ENCODE peak calls at places on chromosomes 11 and 22, in five cellular contexts. Y, E, B, L and O are unnamed samples.

GRCh38 chr11:47915407-47916137 is 64.8 kb upstream of the PTPRJ start:
- DNase-seq in L (no peak), E (peak; percentile 39), Y (peak; percentile 43), B (no peak), O (no peak)

GRCh38 chr11:122141757-122142156 is 25.7 kb upstream of the BLID start:
- DNase-seq in L (no peak), E (no peak), B (no peak), Y (no peak), O (no peak)

GRCh38 chr11:62575156-62575555 is 1.5 kb upstream of the EEF1G start:
- DNase-seq in L (no peak), E (no peak), Y (no peak), B (peak; percentile 74), O (peak; percentile 77)

GRCh38 chr11:22510741-22511140 is 114.9 kb downstream of the FANCF start:
- DNase-seq in B (no peak), Y (no peak), E (no peak), L (no peak), O (no peak)

GRCh38 chr11:61654397-61654829 is 25.8 kb upstream of the DAGLA start:
- DNase-seq in Y (no peak), L (peak; percentile 63), E (peak; percentile 48), B (peak; percentile 82), O (no peak)

GRCh38 chr11:68903288-68903630 is 373 bp downstream of the MRPL21 start:
- DNase-seq in L (no peak), E (no peak), B (no peak), Y (no peak), O (no peak)

GRCh38 chr11:27541790-27542189 is 35.2 kb upstream of the LIN7C start:
- DNase-seq in E (no peak), Y (no peak), L (no peak), B (no peak), O (no peak)

GRCh38 chr11:10109836-10110235 is 184.2 kb downstream of the SBF2 start:
- DNase-seq in B (no peak), L (no peak), Y (no peak), E (no peak), O (no peak)

GRCh38 chr11:70739811-70740474 is 341.6 kb downstream of the CTTN start:
- DNase-seq in E (no peak), B (no peak), Y (no peak), L (peak; percentile 21), O (peak; percentile 74)

GRCh38 chr11:110979696-110980095 is 265.8 kb upstream of the POU2AF2 start:
- DNase-seq in L (no peak), Y (no peak), E (no peak), B (no peak), O (peak; percentile 55)

GRCh38 chr22:19959043-19959586 is 17.5 kb upstream of the TXNRD2 start:
- DNase-seq in E (peak; percentile 79), L (peak; percentile 80), Y (peak; percentile 79), B (peak; percentile 96), O (peak; percentile 86)

GRCh38 chr11:102564110-102564509 is 33.6 kb upstream of the MMP7 start:
- DNase-seq in B (no peak), E (no peak), L (no peak), Y (peak; percentile 59), O (peak; percentile 81)

GRCh38 chr11:70608568-70609314 is 210.4 kb downstream of the CTTN start:
- DNase-seq in B (peak; percentile 47), Y (no peak), L (peak; percentile 41), E (no peak), O (peak; percentile 92)

GRCh38 chr11:95490625-95491024 is 259.6 kb upstream of the SESN3 start:
- DNase-seq in E (no peak), B (no peak), L (no peak), Y (no peak), O (no peak)

GRCh38 chr11:107856981-107857517 is 1.5 kb downstream of the SLC35F2 start:
- DNase-seq in Y (no peak), L (no peak), E (no peak), B (no peak), O (no peak)

GRCh38 chr11:68212421-68213134 is 518 bp downstream of the KMT5B start:
- DNase-seq in B (peak; percentile 87), L (peak; percentile 81), Y (peak; percentile 63), E (peak; percentile 76), O (peak; percentile 99)

GRCh38 chr11:132106336-132106982 is 736.0 kb downstream of the NTM start:
- DNase-seq in L (no peak), Y (no peak), E (no peak), B (no peak), O (no peak)

GRCh38 chr11:61949169-61950034 is 749 bp upstream of the BEST1 start:
- DNase-seq in Y (peak; percentile 76), E (peak; percentile 77), B (peak; percentile 88), L (peak; percentile 77), O (peak; percentile 98)

GRCh38 chr11:120658071-120658423 is 146.5 kb downstream of the GRIK4 start:
- DNase-seq in Y (no peak), L (no peak), E (no peak), B (no peak), O (no peak)

GRCh38 chr11:32960553-32961164 is 55.0 kb upstream of the DEPDC7 start:
- DNase-seq in Y (peak; percentile 60), B (no peak), L (no peak), E (no peak), O (no peak)

GRCh38 chr11:74671520-74672196 is 59.6 kb downstream of the CHRDL2 start:
- DNase-seq in Y (no peak), E (peak; percentile 19), L (no peak), B (no peak), O (peak; percentile 92)

GRCh38 chr11:111635706-111636045 is 33.4 kb downstream of the SIK2 start:
- DNase-seq in E (no peak), L (no peak), Y (no peak), B (no peak), O (no peak)

GRCh38 chr11:68505596-68505995 is 45.0 kb downstream of the PPP6R3 start:
- DNase-seq in Y (no peak), L (no peak), B (no peak), E (no peak), O (peak; percentile 72)

GRCh38 chr11:128496684-128497056 is 90.7 kb downstream of the ETS1 start:
- DNase-seq in B (no peak), Y (no peak), L (no peak), E (no peak), O (no peak)

GRCh38 chr11:120807414-120808150 is 216.3 kb upstream of the TBCEL start:
- DNase-seq in L (no peak), Y (peak; percentile 61), E (no peak), B (peak; percentile 85), O (peak; percentile 95)

GRCh38 chr11:122209619-122210377 is 93.8 kb upstream of the BLID start:
- DNase-seq in B (no peak), E (peak; percentile 59), Y (peak; percentile 87), L (no peak), O (no peak)

GRCh38 chr11:14213006-14213405 is 146.0 kb downstream of the RRAS2 start:
- DNase-seq in L (no peak), Y (no peak), E (no peak), B (no peak), O (no peak)

GRCh38 chr11:111366560-111367410 is 12.3 kb downstream of the POU2AF1 start:
- DNase-seq in B (no peak), L (no peak), E (no peak), Y (no peak), O (no peak)

GRCh38 chr11:1111545-1112212 is 37.0 kb downstream of the MUC2 start:
- DNase-seq in B (peak; percentile 52), E (no peak), L (peak; percentile 26), Y (no peak), O (peak; percentile 56)

GRCh38 chr11:61732705-61733104 is 19.7 kb upstream of the MYRF start:
- DNase-seq in L (no peak), B (no peak), Y (no peak), E (no peak), O (peak; percentile 99)

GRCh38 chr22:40749829-40750228 is 69.3 kb downstream of the SLC25A17 start:
- DNase-seq in B (no peak), L (no peak), Y (no peak), E (no peak), O (no peak)

GRCh38 chr11:74159642-74160041 is 11.2 kb downstream of the C2CD3 start:
- DNase-seq in Y (no peak), E (no peak), L (no peak), B (no peak), O (no peak)

GRCh38 chr22:48370508-48371325 is 1457.0 kb downstream of the BRD1 start:
- DNase-seq in E (no peak), L (no peak), Y (no peak), B (no peak), O (peak; percentile 65)
- H3K9me3 ChIP-seq in E (no peaks in the 10 kb centered on the region), L (no peaks in the 10 kb centered on the region), Y (peaks cover 1% of the 10 kb centered on the region), B (no peaks in the 10 kb centered on the region), O (no peaks in the 10 kb centered on the region)

GRCh38 chr11:79019981-79020380 is 420.8 kb downstream of the TENM4 start:
- DNase-seq in E (no peak), B (no peak), L (no peak), Y (no peak), O (no peak)
- H3K27ac ChIP-seq in E (no peak overlapping the region), B (no peak overlapping the region), L (no peak overlapping the region), Y (no peak overlapping the region), O (no peak overlapping the region)

DNA sequence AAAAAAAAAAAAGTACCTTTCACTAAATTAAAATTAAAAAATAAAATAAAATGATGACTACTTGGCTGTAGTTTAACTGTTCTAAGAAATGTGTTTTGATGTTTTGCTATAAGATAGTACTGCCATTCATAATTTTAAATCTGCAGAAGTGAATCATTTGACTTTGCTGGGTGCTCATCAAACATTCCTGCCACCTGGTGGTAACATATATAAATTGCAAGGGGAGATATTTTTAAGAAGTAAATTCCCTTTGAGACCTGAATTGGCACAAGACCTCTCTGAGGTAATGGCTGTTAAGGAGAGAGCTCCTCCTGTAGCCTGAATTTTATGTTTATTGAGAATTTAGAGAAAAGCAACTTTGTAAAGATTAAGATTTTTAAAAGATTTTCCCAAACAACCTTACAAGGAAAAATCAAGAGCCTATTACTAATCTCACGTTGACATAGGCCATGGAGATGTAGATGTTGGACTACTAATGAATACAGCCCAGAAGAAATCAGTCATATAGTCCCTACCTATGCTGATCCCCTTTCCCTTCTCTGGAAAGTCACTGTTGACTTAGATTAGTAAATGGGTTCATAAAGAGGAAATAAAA is 11.9 kb upstream of the NARS2 start:
- DNase-seq in Y (peak; percentile 23), E (no peak), B (no peak), L (no peak), O (peak; percentile 38)
- TF ChIP-seq CTCF in Y (peak; percentile 23), E (peak; percentile 3), B (peak; percentile 24), L (peak; percentile 49), O (peak; percentile 45)

DNA sequence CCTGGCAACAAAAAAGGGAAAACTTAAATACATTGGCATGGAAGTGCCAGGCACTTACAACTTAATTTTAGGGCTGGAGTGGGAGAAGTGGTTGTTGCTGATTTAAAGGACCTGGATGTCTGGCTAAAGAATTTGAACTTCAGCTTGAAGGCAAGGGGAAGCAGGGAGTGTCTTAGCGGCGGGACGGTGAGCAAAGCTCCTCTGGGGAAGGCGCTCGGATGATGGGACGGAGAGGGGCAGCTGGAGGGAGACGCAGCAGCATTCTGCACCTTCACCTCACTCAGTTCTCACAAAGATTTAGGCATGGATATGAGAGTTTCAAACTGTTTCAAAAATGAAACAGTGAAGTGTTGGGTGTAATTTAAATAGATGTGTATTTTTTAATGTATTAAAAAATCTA is 967.1 kb downstream of the BRD1 start:
- DNase-seq in B (no peak), Y (no peak), L (no peak), E (no peak), O (no peak)
- H3K9me3 ChIP-seq in B (no peaks in the 10 kb centered on the region), Y (peaks cover 8% of the 10 kb centered on the region), L (no peaks in the 10 kb centered on the region), E (no peaks in the 10 kb centered on the region), O (no peaks in the 10 kb centered on the region)